ENCODE peak calls at places on chromosome 2, in seven cellular contexts. One of them, this sample, is unnamed.

GRCh38 chr2:173037245-173038106 is 38.2 kb upstream of the MAP3K20 start:
- DNase-seq in tibial nerve: no peak
- DNase-seq in SK-N-SH: no peak
- DNase-seq in A549: no peak
- DNase-seq in sigmoid colon: no peak
- DNase-seq in HepG2: no peak
- DNase-seq in suprapubic skin: no peak
- DNase-seq in this sample: no peak

GRCh38 chr2:100982431-100982861 is 19.6 kb upstream of the RPL31 start:
- DNase-seq in tibial nerve: no peak
- DNase-seq in SK-N-SH: no peak
- DNase-seq in A549: no peak
- DNase-seq in sigmoid colon: peak; percentile 53
- DNase-seq in HepG2: no peak
- DNase-seq in suprapubic skin: no peak
- DNase-seq in this sample: no peak

GRCh38 chr2:86592547-86593230 is 29.4 kb upstream of the CHMP3 start:
- DNase-seq in tibial nerve: no peak
- DNase-seq in SK-N-SH: no peak
- DNase-seq in A549: no peak
- DNase-seq in sigmoid colon: peak; percentile 66
- DNase-seq in HepG2: no peak
- DNase-seq in suprapubic skin: no peak
- DNase-seq in this sample: no peak

GRCh38 chr2:102116675-102117471 is 25.7 kb upstream of the IL1R1 start:
- DNase-seq in tibial nerve: no peak
- DNase-seq in SK-N-SH: no peak
- DNase-seq in A549: no peak
- DNase-seq in sigmoid colon: no peak
- DNase-seq in HepG2: no peak
- DNase-seq in suprapubic skin: no peak
- DNase-seq in this sample: no peak

GRCh38 chr2:143937563-143938346 is 582.2 kb downstream of the ZEB2 start:
- DNase-seq in tibial nerve: no peak
- DNase-seq in SK-N-SH: peak; percentile 64
- DNase-seq in A549: no peak
- DNase-seq in sigmoid colon: no peak
- DNase-seq in HepG2: no peak
- DNase-seq in suprapubic skin: no peak
- DNase-seq in this sample: no peak

GRCh38 chr2:60989256-60989655 is 28.3 kb upstream of the PEX13 start:
- DNase-seq in tibial nerve: no peak
- DNase-seq in SK-N-SH: no peak
- DNase-seq in A549: no peak
- DNase-seq in sigmoid colon: no peak
- DNase-seq in HepG2: no peak
- DNase-seq in suprapubic skin: no peak
- DNase-seq in this sample: no peak

GRCh38 chr2:126792186-126792585 is 106.5 kb upstream of the TEX51 start:
- DNase-seq in tibial nerve: no peak
- DNase-seq in SK-N-SH: no peak
- DNase-seq in A549: no peak
- DNase-seq in sigmoid colon: no peak
- DNase-seq in HepG2: no peak
- DNase-seq in suprapubic skin: peak; percentile 44
- DNase-seq in this sample: no peak

GRCh38 chr2:241846406-241846805 is 12.3 kb downstream of the PDCD1 start:
- DNase-seq in tibial nerve: no peak
- DNase-seq in SK-N-SH: no peak
- DNase-seq in A549: no peak
- DNase-seq in sigmoid colon: peak; percentile 61
- DNase-seq in HepG2: no peak
- DNase-seq in suprapubic skin: peak; percentile 65
- DNase-seq in this sample: no peak

GRCh38 chr2:118576109-118576855 is 271.2 kb downstream of the EN1 start:
- DNase-seq in tibial nerve: no peak
- DNase-seq in SK-N-SH: no peak
- DNase-seq in A549: no peak
- DNase-seq in sigmoid colon: no peak
- DNase-seq in HepG2: no peak
- DNase-seq in suprapubic skin: no peak
- DNase-seq in this sample: no peak

GRCh38 chr2:21836766-21837543 is 713.2 kb downstream of the TDRD15 start:
- DNase-seq in tibial nerve: no peak
- DNase-seq in SK-N-SH: no peak
- DNase-seq in A549: no peak
- DNase-seq in sigmoid colon: no peak
- DNase-seq in HepG2: no peak
- DNase-seq in suprapubic skin: no peak
- DNase-seq in this sample: no peak

GRCh38 chr2:5546176-5546575 is 146.0 kb upstream of the SOX11 start:
- DNase-seq in tibial nerve: no peak
- DNase-seq in SK-N-SH: no peak
- DNase-seq in A549: no peak
- DNase-seq in sigmoid colon: no peak
- DNase-seq in HepG2: no peak
- DNase-seq in suprapubic skin: no peak
- DNase-seq in this sample: no peak

GRCh38 chr2:160203422-160203821 is 3.4 kb upstream of the ITGB6 start:
- DNase-seq in tibial nerve: no peak
- DNase-seq in SK-N-SH: no peak
- DNase-seq in A549: no peak
- DNase-seq in sigmoid colon: no peak
- DNase-seq in HepG2: no peak
- DNase-seq in suprapubic skin: no peak
- DNase-seq in this sample: no peak

GRCh38 chr2:11697103-11697871 is 27.3 kb upstream of the NTSR2 start:
- DNase-seq in tibial nerve: no peak
- DNase-seq in SK-N-SH: peak; percentile 82
- DNase-seq in A549: peak; percentile 32
- DNase-seq in sigmoid colon: peak; percentile 84
- DNase-seq in HepG2: no peak
- DNase-seq in suprapubic skin: peak; percentile 79
- DNase-seq in this sample: peak; percentile 56

GRCh38 chr2:62660582-62661262 is 44.8 kb upstream of the EHBP1 start:
- DNase-seq in tibial nerve: no peak
- DNase-seq in SK-N-SH: no peak
- DNase-seq in A549: no peak
- DNase-seq in sigmoid colon: no peak
- DNase-seq in HepG2: no peak
- DNase-seq in suprapubic skin: no peak
- DNase-seq in this sample: no peak

GRCh38 chr2:165239230-165239629 is at the start of gene SCN2A:
- DNase-seq in tibial nerve: no peak
- DNase-seq in SK-N-SH: peak; percentile 33
- DNase-seq in A549: no peak
- DNase-seq in sigmoid colon: no peak
- DNase-seq in HepG2: peak; percentile 54
- DNase-seq in suprapubic skin: no peak
- DNase-seq in this sample: no peak

GRCh38 chr2:202965810-202966454 is 48.7 kb upstream of the NBEAL1 start:
- DNase-seq in tibial nerve: no peak
- DNase-seq in SK-N-SH: no peak
- DNase-seq in A549: peak; percentile 43
- DNase-seq in sigmoid colon: no peak
- DNase-seq in HepG2: peak; percentile 17
- DNase-seq in suprapubic skin: no peak
- DNase-seq in this sample: peak; percentile 28

GRCh38 chr2:174901075-174901474 is 104.1 kb downstream of the CHN1 start:
- DNase-seq in tibial nerve: no peak
- DNase-seq in SK-N-SH: no peak
- DNase-seq in A549: no peak
- DNase-seq in sigmoid colon: no peak
- DNase-seq in HepG2: no peak
- DNase-seq in suprapubic skin: no peak
- DNase-seq in this sample: no peak

GRCh38 chr2:26675651-26676255 is 16.8 kb upstream of the KCNK3 start:
- DNase-seq in tibial nerve: no peak
- DNase-seq in SK-N-SH: no peak
- DNase-seq in A549: no peak
- DNase-seq in sigmoid colon: peak; percentile 61
- DNase-seq in HepG2: no peak
- DNase-seq in suprapubic skin: no peak
- DNase-seq in this sample: no peak

GRCh38 chr2:79993144-79993543 is 311.4 kb downstream of the LRRTM1 start:
- DNase-seq in tibial nerve: no peak
- DNase-seq in SK-N-SH: no peak
- DNase-seq in A549: no peak
- DNase-seq in sigmoid colon: no peak
- DNase-seq in HepG2: no peak
- DNase-seq in suprapubic skin: no peak
- DNase-seq in this sample: no peak

GRCh38 chr2:138215958-138216357 is 251.7 kb downstream of the HNMT start:
- DNase-seq in tibial nerve: no peak
- DNase-seq in SK-N-SH: no peak
- DNase-seq in A549: no peak
- DNase-seq in sigmoid colon: no peak
- DNase-seq in HepG2: no peak
- DNase-seq in suprapubic skin: no peak
- DNase-seq in this sample: no peak
- TF ChIP-seq EP300 in tibial nerve: no peak
- TF ChIP-seq EP300 in SK-N-SH: no peak
- TF ChIP-seq EP300 in A549: no peak
- TF ChIP-seq EP300 in sigmoid colon: no peak
- TF ChIP-seq EP300 in HepG2: no peak
- TF ChIP-seq EP300 in suprapubic skin: no peak
- TF ChIP-seq EP300 in this sample: no peak

GRCh38 chr2:238172439-238172838 is 13.7 kb downstream of the ERFE start:
- DNase-seq in tibial nerve: no peak
- DNase-seq in SK-N-SH: no peak
- DNase-seq in A549: no peak
- DNase-seq in sigmoid colon: no peak
- DNase-seq in HepG2: no peak
- DNase-seq in suprapubic skin: no peak
- DNase-seq in this sample: no peak

GRCh38 chr2:238171575-238172187 is 12.9 kb downstream of the ERFE start:
- DNase-seq in tibial nerve: no peak
- DNase-seq in SK-N-SH: no peak
- DNase-seq in A549: no peak
- DNase-seq in sigmoid colon: no peak
- DNase-seq in HepG2: no peak
- DNase-seq in suprapubic skin: no peak
- DNase-seq in this sample: no peak

GRCh38 chr2:238174291-238174690 is 15.5 kb downstream of the ERFE start:
- DNase-seq in tibial nerve: no peak
- DNase-seq in SK-N-SH: no peak
- DNase-seq in A549: no peak
- DNase-seq in sigmoid colon: no peak
- DNase-seq in HepG2: no peak
- DNase-seq in suprapubic skin: no peak
- DNase-seq in this sample: no peak

GRCh38 chr2:238174701-238175100 is 15.9 kb downstream of the ERFE start:
- DNase-seq in tibial nerve: no peak
- DNase-seq in SK-N-SH: peak; percentile 40
- DNase-seq in A549: no peak
- DNase-seq in sigmoid colon: no peak
- DNase-seq in HepG2: no peak
- DNase-seq in suprapubic skin: no peak
- DNase-seq in this sample: no peak

DNA sequence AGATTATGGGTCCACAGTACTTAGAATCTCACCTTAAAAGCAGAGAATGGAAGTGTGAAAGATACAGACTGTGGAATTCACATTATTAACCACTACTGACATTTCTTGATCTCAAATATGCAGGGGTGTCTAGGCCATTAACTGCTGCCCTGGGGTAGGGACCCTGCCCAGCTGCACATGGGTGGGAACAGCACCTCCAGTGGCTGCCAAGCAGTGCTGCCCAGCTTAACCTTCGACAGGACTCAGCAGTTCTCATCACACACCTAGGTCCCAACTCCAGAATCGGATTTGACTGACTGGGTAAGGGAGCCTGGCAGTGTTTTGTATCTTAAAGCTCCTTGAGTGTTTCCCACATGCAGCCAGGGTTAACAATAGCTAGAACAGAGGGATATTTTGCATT is 14.9 kb downstream of the ERFE start:
- DNase-seq in tibial nerve: no peak
- DNase-seq in SK-N-SH: peak; percentile 39
- DNase-seq in A549: no peak
- DNase-seq in sigmoid colon: no peak
- DNase-seq in HepG2: no peak
- DNase-seq in suprapubic skin: no peak
- DNase-seq in this sample: no peak
- TF ChIP-seq CTCF in tibial nerve: no peak
- TF ChIP-seq CTCF in SK-N-SH: peak; percentile 34
- TF ChIP-seq CTCF in A549: no peak
- TF ChIP-seq CTCF in sigmoid colon: no peak
- TF ChIP-seq CTCF in HepG2: peak; percentile 19
- TF ChIP-seq CTCF in suprapubic skin: no peak
- TF ChIP-seq CTCF in this sample: no peak

DNA sequence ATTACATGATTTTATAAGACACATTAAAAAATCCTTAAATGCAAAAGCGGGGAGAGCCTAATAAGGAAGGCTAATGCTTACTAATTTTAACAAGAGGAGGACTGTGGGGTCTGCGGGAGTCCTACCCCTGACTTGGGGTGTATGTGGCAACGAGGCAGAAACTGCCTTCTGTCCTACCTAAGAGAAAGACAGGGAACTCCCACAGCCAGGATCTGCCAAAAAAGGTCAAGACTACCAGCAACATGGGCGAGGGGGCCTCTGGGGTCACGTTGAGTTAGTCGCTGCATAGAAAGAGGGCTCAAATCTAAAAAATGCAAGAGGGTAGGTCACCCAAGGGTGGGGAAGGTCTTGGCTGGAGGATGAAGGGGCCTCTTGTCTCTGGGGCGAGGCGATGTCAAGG is 529 bp upstream of the AMER3 start:
- DNase-seq in tibial nerve: no peak
- DNase-seq in SK-N-SH: no peak
- DNase-seq in A549: no peak
- DNase-seq in sigmoid colon: no peak
- DNase-seq in HepG2: no peak
- DNase-seq in suprapubic skin: no peak
- DNase-seq in this sample: no peak
- TF ChIP-seq EP300 in tibial nerve: no peak
- TF ChIP-seq EP300 in SK-N-SH: no peak
- TF ChIP-seq EP300 in A549: no peak
- TF ChIP-seq EP300 in sigmoid colon: no peak
- TF ChIP-seq EP300 in HepG2: no peak
- TF ChIP-seq EP300 in suprapubic skin: no peak
- TF ChIP-seq EP300 in this sample: no peak

GRCh38 chr2:216660496-216660895 is 27.3 kb downstream of the IGFBP2 start:
- DNase-seq in tibial nerve: no peak
- DNase-seq in SK-N-SH: no peak
- DNase-seq in A549: no peak
- DNase-seq in sigmoid colon: no peak
- DNase-seq in HepG2: no peak
- DNase-seq in suprapubic skin: no peak
- DNase-seq in this sample: no peak

GRCh38 chr2:216663106-216663505 is 29.9 kb downstream of the IGFBP2 start:
- DNase-seq in tibial nerve: no peak
- DNase-seq in SK-N-SH: no peak
- DNase-seq in A549: no peak
- DNase-seq in sigmoid colon: no peak
- DNase-seq in HepG2: no peak
- DNase-seq in suprapubic skin: no peak
- DNase-seq in this sample: no peak

GRCh38 chr2:216663846-216664245 is 30.6 kb downstream of the IGFBP2 start:
- DNase-seq in tibial nerve: no peak
- DNase-seq in SK-N-SH: no peak
- DNase-seq in A549: no peak
- DNase-seq in sigmoid colon: no peak
- DNase-seq in HepG2: no peak
- DNase-seq in suprapubic skin: no peak
- DNase-seq in this sample: no peak

GRCh38 chr2:216661051-216661450 is 27.8 kb downstream of the IGFBP2 start:
- DNase-seq in tibial nerve: no peak
- DNase-seq in SK-N-SH: no peak
- DNase-seq in A549: no peak
- DNase-seq in sigmoid colon: no peak
- DNase-seq in HepG2: no peak
- DNase-seq in suprapubic skin: no peak
- DNase-seq in this sample: no peak

GRCh38 chr2:216661639-216662375 is 28.6 kb downstream of the IGFBP2 start:
- DNase-seq in tibial nerve: no peak
- DNase-seq in SK-N-SH: peak; percentile 49
- DNase-seq in A549: no peak
- DNase-seq in sigmoid colon: no peak
- DNase-seq in HepG2: peak; percentile 36
- DNase-seq in suprapubic skin: no peak
- DNase-seq in this sample: no peak
- TF ChIP-seq CTCF in tibial nerve: no peak
- TF ChIP-seq CTCF in SK-N-SH: peak; percentile 36
- TF ChIP-seq CTCF in A549: no peak
- TF ChIP-seq CTCF in sigmoid colon: no peak
- TF ChIP-seq CTCF in HepG2: peak; percentile 77
- TF ChIP-seq CTCF in suprapubic skin: no peak
- TF ChIP-seq CTCF in this sample: no peak

This sample was measured in upper lobe of left lung.